ENCODE peak calls at places on chromosomes 5 and 9, in ten cellular contexts. L is stomach, K is A549, N is transverse colon, B is sigmoid colon, S is suprapubic skin, P is GM12878, A is upper lobe of left lung, T is tibial nerve, O is H1. G is an unnamed sample.
A peak's percentile ranks its signal among the peaks of the same experiment; 100 is the strongest.

GRCh38 chr5:66171349-66172344 is 27.5 kb downstream of the SREK1 start:
- DNase-seq in L (no peak), K (peak; percentile 50), N (peak; percentile 11), B (no peak), S (no peak), P (no peak), A (no peak), T (peak; percentile 64), O (no peak), G (no peak)

GRCh38 chr9:131657890-131658752 is 81.8 kb downstream of the RAPGEF1 start:
- DNase-seq in L (no peak), K (peak; percentile 67), N (no peak), B (no peak), S (no peak), P (no peak), A (no peak), T (no peak), O (no peak), G (no peak)

GRCh38 chr9:127035948-127036347 is 86.5 kb downstream of the ANGPTL2 start:
- DNase-seq in L (no peak), K (no peak), N (no peak), B (peak; percentile 83), S (no peak), P (no peak), A (no peak), T (peak; percentile 75), O (no peak), G (peak; percentile 68)

GRCh38 chr5:1960595-1961303 is 78.0 kb upstream of the IRX4 start:
- DNase-seq in L (no peak), K (no peak), N (no peak), B (no peak), S (no peak), P (no peak), A (no peak), T (no peak), O (no peak), G (no peak)

GRCh38 chr5:82211855-82212572 is 66.1 kb downstream of the RPS23 start:
- DNase-seq in L (no peak), K (no peak), N (no peak), B (no peak), S (no peak), P (no peak), A (no peak), T (no peak), O (no peak), G (no peak)

GRCh38 chr5:52801329-52801728 is 13.6 kb downstream of the ITGA1 start:
- DNase-seq in L (no peak), K (peak; percentile 11), N (no peak), B (no peak), S (no peak), P (no peak), A (no peak), T (no peak), O (no peak), G (no peak)

GRCh38 chr9:123408313-123409266 is 52.6 kb downstream of the CRB2 start:
- DNase-seq in L (no peak), K (no peak), N (no peak), B (no peak), S (no peak), P (no peak), A (no peak), T (no peak), O (no peak), G (no peak)

GRCh38 chr5:171801-172331 is 19.4 kb upstream of the LRRC14B start:
- DNase-seq in L (no peak), K (no peak), N (no peak), B (peak; percentile 61), S (peak; percentile 83), P (no peak), A (no peak), T (no peak), O (peak; percentile 33), G (peak; percentile 52)

GRCh38 chr9:6616976-6617375 is 28.6 kb downstream of the GLDC start:
- DNase-seq in L (no peak), K (no peak), N (no peak), B (no peak), S (no peak), P (no peak), A (no peak), T (no peak), O (no peak), G (no peak)

GRCh38 chr9:92299116-92299515 is 5.6 kb upstream of the IARS1 start:
- DNase-seq in L (no peak), K (no peak), N (no peak), B (no peak), S (no peak), P (peak; percentile 16), A (no peak), T (no peak), O (no peak), G (no peak)

GRCh38 chr9:89036383-89036782 is 45.1 kb downstream of the S1PR3 start:
- DNase-seq in L (peak; percentile 40), K (no peak), N (peak; percentile 27), B (no peak), S (no peak), P (no peak), A (no peak), T (no peak), O (no peak), G (no peak)

GRCh38 chr5:55991768-55992486 is 2.8 kb downstream of the IL6ST start:
- DNase-seq in L (no peak), K (no peak), N (no peak), B (no peak), S (no peak), P (no peak), A (no peak), T (no peak), O (no peak), G (no peak)

GRCh38 chr9:97596906-97597305 is 36.3 kb downstream of the TSTD2 start:
- DNase-seq in L (no peak), K (no peak), N (no peak), B (no peak), S (no peak), P (no peak), A (no peak), T (no peak), O (no peak), G (no peak)

GRCh38 chr9:107980984-107981383 is 491.4 kb upstream of the KLF4 start:
- DNase-seq in L (no peak), K (no peak), N (no peak), B (no peak), S (no peak), P (no peak), A (no peak), T (no peak), O (no peak), G (no peak)

GRCh38 chr9:133354766-133355165 is 1.5 kb downstream of the SURF1 start:
- DNase-seq in L (no peak), K (no peak), N (no peak), B (no peak), S (no peak), P (no peak), A (no peak), T (no peak), O (no peak), G (no peak)

GRCh38 chr5:91049800-91050199 is 333.3 kb downstream of the ARRDC3 start:
- DNase-seq in L (no peak), K (peak; percentile 54), N (no peak), B (no peak), S (no peak), P (no peak), A (no peak), T (no peak), O (no peak), G (no peak)
- TF ChIP-seq EP300 in L (no peak), K (peak; percentile 28), N (no peak), B (no peak), S (no peak), P (no peak), A (no peak), T (no peak), O (no peak), G (no peak)

GRCh38 chr9:137028281-137029057 is 432 bp upstream of the ABCA2 start:
- DNase-seq in L (peak; percentile 78), K (peak; percentile 64), N (peak; percentile 83), B (no peak), S (no peak), P (no peak), A (peak; percentile 95), T (no peak), O (peak; percentile 77), G (no peak)
- TF ChIP-seq POLR2A in L (no peak), K (peak; percentile 0), N (no peak), B (no peak), S (no peak), P (no peak), A (no peak), T (no peak), O (no peak), G (no peak)

GRCh38 chr9:83236029-83236696 is 173.2 kb upstream of the RASEF start:
- DNase-seq in L (no peak), K (no peak), N (no peak), B (no peak), S (no peak), P (no peak), A (no peak), T (no peak), O (no peak), G (no peak)

GRCh38 chr9:83233647-83234046 is 170.7 kb upstream of the RASEF start:
- DNase-seq in L (no peak), K (no peak), N (no peak), B (no peak), S (no peak), P (no peak), A (no peak), T (no peak), O (no peak), G (no peak)

GRCh38 chr9:83235524-83235923 is 172.6 kb upstream of the RASEF start:
- DNase-seq in L (no peak), K (no peak), N (no peak), B (no peak), S (no peak), P (no peak), A (no peak), T (no peak), O (no peak), G (no peak)

GRCh38 chr9:83234541-83234940 is 171.6 kb upstream of the RASEF start:
- DNase-seq in L (no peak), K (no peak), N (no peak), B (no peak), S (no peak), P (no peak), A (no peak), T (no peak), O (no peak), G (no peak)

DNA sequence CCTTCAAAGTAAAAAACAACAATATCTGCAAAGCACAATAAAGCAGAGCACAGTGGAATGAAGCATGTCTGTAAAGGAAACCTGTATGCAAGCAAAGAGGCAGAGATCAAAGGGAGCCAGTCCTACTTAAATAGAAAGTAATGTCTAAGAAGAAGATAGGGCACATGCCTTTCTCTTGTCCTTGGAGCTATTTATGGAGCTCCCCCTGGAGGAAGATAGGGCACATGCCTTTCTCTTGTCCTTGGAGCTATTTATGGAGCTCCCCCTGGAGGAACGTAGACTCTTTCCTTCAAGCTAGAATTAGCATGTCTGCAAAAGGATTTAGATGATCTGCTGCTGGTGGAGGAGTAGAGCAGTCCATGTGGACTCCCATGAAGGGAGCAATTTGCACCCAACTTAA is 168.1 kb upstream of the RASEF start:
- DNase-seq in L (no peak), K (no peak), N (no peak), B (no peak), S (no peak), P (no peak), A (no peak), T (no peak), O (no peak), G (no peak)
- TF ChIP-seq CTCF in L (no peak), K (no peak), N (no peak), B (no peak), S (no peak), P (no peak), A (no peak), T (no peak), O (peak; percentile 21), G (no peak)

GRCh38 chr5:156182174-156182967 is 144.6 kb upstream of the SGCD start:
- DNase-seq in L (no peak), K (peak; percentile 91), N (no peak), B (no peak), S (no peak), P (no peak), A (no peak), T (no peak), O (no peak), G (no peak)
- TF ChIP-seq EP300 in L (no peak), K (no peak), N (no peak), B (no peak), S (no peak), P (no peak), A (no peak), T (no peak), O (no peak), G (no peak)